ENCODE peak calls at places on chromosomes 4 and X, in four cellular contexts. V, C, F and G are unnamed samples.
A peak's percentile ranks its signal among the peaks of the same experiment; 100 is the strongest.

GRCh38 chrX:108537005-108537404 is 97.4 kb downstream of the COL4A5 start:
- DNase-seq in V (no peak), C (no peak), F (no peak), G (peak; percentile 13)

GRCh38 chr4:77692847-77693432 is 87.3 kb downstream of the CXCL13 start:
- DNase-seq in V (no peak), C (no peak), F (no peak), G (no peak)

GRCh38 chr4:151304755-151305154 is 20.6 kb downstream of the SH3D19 start:
- DNase-seq in V (no peak), C (no peak), F (no peak), G (no peak)

GRCh38 chrX:96776966-96777365 is 92.3 kb downstream of the DIAPH2 start:
- DNase-seq in V (no peak), C (no peak), F (no peak), G (no peak)

GRCh38 chr4:137641554-137641953 is 109.3 kb upstream of the PCDH18 start:
- DNase-seq in V (no peak), C (no peak), F (no peak), G (no peak)

GRCh38 chr4:124903995-124904722 is 191.6 kb upstream of the ANKRD50 start:
- DNase-seq in V (no peak), C (no peak), F (no peak), G (peak; percentile 36)

GRCh38 chrX:30888526-30889146 is 418 bp downstream of the TAB3 start:
- DNase-seq in V (no peak), C (peak; percentile 7), F (no peak), G (no peak)

GRCh38 chrX:16075087-16075486 is 48.3 kb upstream of the GRPR start:
- DNase-seq in V (no peak), C (no peak), F (no peak), G (no peak)

GRCh38 chr4:126627255-126627654 is 1005.5 kb upstream of the INTU start:
- DNase-seq in V (no peak), C (no peak), F (no peak), G (peak; percentile 31)

GRCh38 chrX:37752941-37753340 is 26.9 kb upstream of the CYBB start:
- DNase-seq in V (peak; percentile 94), C (no peak), F (no peak), G (no peak)

GRCh38 chr4:56803473-56803872 is 18.0 kb downstream of the SPINK2 start:
- DNase-seq in V (peak; percentile 93), C (no peak), F (no peak), G (no peak)

GRCh38 chr4:1259966-1260365 is 11.0 kb upstream of the CTBP1 start:
- DNase-seq in V (no peak), C (no peak), F (no peak), G (no peak)

GRCh38 chr4:3416270-3416669 is 25.5 kb upstream of the HGFAC start:
- DNase-seq in V (no peak), C (no peak), F (no peak), G (no peak)

GRCh38 chr4:109049926-109050325 is 252.5 kb downstream of the COL25A1 start:
- DNase-seq in V (no peak), C (no peak), F (no peak), G (no peak)

GRCh38 chrX:41827886-41828285 is 95.5 kb downstream of the CASK start:
- DNase-seq in V (no peak), C (no peak), F (no peak), G (no peak)